ENCODE peak calls at places on chromosomes 6 and 20, in seven cellular contexts. One of them, this sample, is unnamed.

GRCh38 chr6:154951400-154952200 is 43.5 kb upstream of the TIAM2 start:
- DNase-seq in sigmoid colon: no peak
- DNase-seq in thoracic aorta: no peak
- DNase-seq in AG10803: no peak
- DNase-seq in CD8-positive, alpha-beta T cell: peak
- DNase-seq in fibroblast of mammary gland: no peak
- DNase-seq in stomach: no peak
- DNase-seq in this sample: no peak

GRCh38 chr20:39880890-39881289 is 808.1 kb downstream of the MAFB start:
- DNase-seq in stomach: no peak
- DNase-seq in AG10803: peak
- DNase-seq in sigmoid colon: no peak
- DNase-seq in fibroblast of mammary gland: peak
- DNase-seq in CD8-positive, alpha-beta T cell: no peak
- DNase-seq in thoracic aorta: no peak
- DNase-seq in this sample: no peak

GRCh38 chr20:48175261-48175660 is 390.0 kb upstream of the SULF2 start:
- DNase-seq in fibroblast of mammary gland: no peak
- DNase-seq in thoracic aorta: no peak
- DNase-seq in sigmoid colon: no peak
- DNase-seq in stomach: no peak
- DNase-seq in AG10803: no peak
- DNase-seq in CD8-positive, alpha-beta T cell: no peak
- DNase-seq in this sample: no peak

GRCh38 chr6:148435386-148435785 is 92.7 kb downstream of the SASH1 start:
- DNase-seq in fibroblast of mammary gland: peak
- DNase-seq in thoracic aorta: no peak
- DNase-seq in stomach: no peak
- DNase-seq in AG10803: peak
- DNase-seq in sigmoid colon: no peak
- DNase-seq in CD8-positive, alpha-beta T cell: no peak
- DNase-seq in this sample: no peak

GRCh38 chr20:39607124-39607523 is 645.0 kb downstream of the DHX35 start:
- DNase-seq in thoracic aorta: no peak
- DNase-seq in fibroblast of mammary gland: peak
- DNase-seq in CD8-positive, alpha-beta T cell: no peak
- DNase-seq in AG10803: peak
- DNase-seq in sigmoid colon: no peak
- DNase-seq in stomach: no peak
- DNase-seq in this sample: no peak

GRCh38 chr6:149935246-149935645 is 6.6 kb upstream of the ULBP2 start:
- DNase-seq in fibroblast of mammary gland: peak
- DNase-seq in sigmoid colon: no peak
- DNase-seq in AG10803: peak
- DNase-seq in CD8-positive, alpha-beta T cell: no peak
- DNase-seq in stomach: no peak
- DNase-seq in thoracic aorta: no peak
- DNase-seq in this sample: no peak

GRCh38 chr20:37977786-37978185 is 55.5 kb downstream of the TTI1 start:
- DNase-seq in thoracic aorta: no peak
- DNase-seq in CD8-positive, alpha-beta T cell: no peak
- DNase-seq in AG10803: no peak
- DNase-seq in stomach: no peak
- DNase-seq in fibroblast of mammary gland: no peak
- DNase-seq in sigmoid colon: no peak
- DNase-seq in this sample: no peak

GRCh38 chr6:47303383-47303782 is 6.3 kb downstream of the TNFRSF21 start:
- DNase-seq in stomach: no peak
- DNase-seq in thoracic aorta: no peak
- DNase-seq in sigmoid colon: no peak
- DNase-seq in AG10803: no peak
- DNase-seq in CD8-positive, alpha-beta T cell: no peak
- DNase-seq in fibroblast of mammary gland: no peak
- DNase-seq in this sample: no peak

GRCh38 chr6:42979523-42980177 is 669 bp upstream of the PEX6 start:
- DNase-seq in sigmoid colon: no peak
- DNase-seq in fibroblast of mammary gland: peak
- DNase-seq in stomach: no peak
- DNase-seq in AG10803: peak
- DNase-seq in thoracic aorta: no peak
- DNase-seq in CD8-positive, alpha-beta T cell: peak
- DNase-seq in this sample: no peak

GRCh38 chr6:5082487-5083306 is 2.4 kb upstream of the PPP1R3G start:
- DNase-seq in thoracic aorta: no peak
- DNase-seq in AG10803: peak
- DNase-seq in fibroblast of mammary gland: peak
- DNase-seq in sigmoid colon: no peak
- DNase-seq in stomach: no peak
- DNase-seq in CD8-positive, alpha-beta T cell: no peak
- DNase-seq in this sample: no peak

GRCh38 chr6:5515200-5515599 is 253.9 kb downstream of the FARS2 start:
- DNase-seq in AG10803: no peak
- DNase-seq in thoracic aorta: no peak
- DNase-seq in CD8-positive, alpha-beta T cell: no peak
- DNase-seq in stomach: no peak
- DNase-seq in fibroblast of mammary gland: no peak
- DNase-seq in sigmoid colon: no peak
- DNase-seq in this sample: no peak

GRCh38 chr6:16244869-16245451 is 6.6 kb downstream of the GMPR start:
- DNase-seq in CD8-positive, alpha-beta T cell: no peak
- DNase-seq in stomach: no peak
- DNase-seq in thoracic aorta: no peak
- DNase-seq in AG10803: no peak
- DNase-seq in fibroblast of mammary gland: no peak
- DNase-seq in sigmoid colon: no peak
- DNase-seq in this sample: no peak

GRCh38 chr6:11909696-11910132 is 102.4 kb upstream of the HIVEP1 start:
- DNase-seq in sigmoid colon: no peak
- DNase-seq in fibroblast of mammary gland: peak
- DNase-seq in thoracic aorta: no peak
- DNase-seq in AG10803: peak
- DNase-seq in stomach: no peak
- DNase-seq in CD8-positive, alpha-beta T cell: no peak
- DNase-seq in this sample: no peak

GRCh38 chr6:128202169-128202765 is 301.4 kb upstream of the THEMIS start:
- DNase-seq in CD8-positive, alpha-beta T cell: no peak
- DNase-seq in sigmoid colon: no peak
- DNase-seq in fibroblast of mammary gland: no peak
- DNase-seq in AG10803: no peak
- DNase-seq in stomach: no peak
- DNase-seq in thoracic aorta: no peak
- DNase-seq in this sample: no peak

GRCh38 chr20:36543187-36544133 is 2.1 kb downstream of the MYL9 start:
- DNase-seq in stomach: no peak
- DNase-seq in thoracic aorta: peak
- DNase-seq in CD8-positive, alpha-beta T cell: no peak
- DNase-seq in fibroblast of mammary gland: peak
- DNase-seq in sigmoid colon: peak
- DNase-seq in AG10803: peak
- DNase-seq in this sample: no peak

GRCh38 chr6:41527721-41528408 is 18.3 kb upstream of the FOXP4 start:
- DNase-seq in CD8-positive, alpha-beta T cell: no peak
- DNase-seq in stomach: peak
- DNase-seq in AG10803: peak
- DNase-seq in thoracic aorta: no peak
- DNase-seq in sigmoid colon: no peak
- DNase-seq in fibroblast of mammary gland: peak
- DNase-seq in this sample: no peak

GRCh38 chr6:82331031-82331773 is 32.4 kb upstream of the TPBG start:
- DNase-seq in thoracic aorta: no peak
- DNase-seq in CD8-positive, alpha-beta T cell: no peak
- DNase-seq in sigmoid colon: no peak
- DNase-seq in AG10803: peak
- DNase-seq in stomach: no peak
- DNase-seq in fibroblast of mammary gland: peak
- DNase-seq in this sample: no peak

GRCh38 chr6:4346659-4347333 is 211.4 kb upstream of the ECI2 start:
- DNase-seq in AG10803: no peak
- DNase-seq in stomach: no peak
- DNase-seq in thoracic aorta: no peak
- DNase-seq in sigmoid colon: no peak
- DNase-seq in fibroblast of mammary gland: no peak
- DNase-seq in CD8-positive, alpha-beta T cell: no peak
- DNase-seq in this sample: no peak

GRCh38 chr6:148818939-148819575 is 72.2 kb downstream of the UST start:
- DNase-seq in fibroblast of mammary gland: peak
- DNase-seq in CD8-positive, alpha-beta T cell: no peak
- DNase-seq in sigmoid colon: no peak
- DNase-seq in thoracic aorta: no peak
- DNase-seq in stomach: no peak
- DNase-seq in AG10803: no peak
- DNase-seq in this sample: no peak

GRCh38 chr6:43936476-43936875 is 166.5 kb downstream of the VEGFA start:
- DNase-seq in CD8-positive, alpha-beta T cell: no peak
- DNase-seq in sigmoid colon: peak
- DNase-seq in stomach: no peak
- DNase-seq in AG10803: no peak
- DNase-seq in fibroblast of mammary gland: no peak
- DNase-seq in thoracic aorta: no peak
- DNase-seq in this sample: no peak

GRCh38 chr6:145878591-145879295 is 64.1 kb upstream of the FBXO30 start:
- DNase-seq in CD8-positive, alpha-beta T cell: no peak
- DNase-seq in thoracic aorta: no peak
- DNase-seq in sigmoid colon: no peak
- DNase-seq in AG10803: peak
- DNase-seq in stomach: no peak
- DNase-seq in fibroblast of mammary gland: peak
- DNase-seq in this sample: no peak

GRCh38 chr20:14830466-14830865 is 493.1 kb upstream of the FLRT3 start:
- DNase-seq in sigmoid colon: no peak
- DNase-seq in stomach: no peak
- DNase-seq in thoracic aorta: no peak
- DNase-seq in AG10803: no peak
- DNase-seq in CD8-positive, alpha-beta T cell: no peak
- DNase-seq in fibroblast of mammary gland: no peak
- DNase-seq in this sample: no peak

GRCh38 chr20:46025376-46025783 is 3.6 kb upstream of the SLC12A5 start:
- DNase-seq in CD8-positive, alpha-beta T cell: no peak
- DNase-seq in AG10803: no peak
- DNase-seq in fibroblast of mammary gland: no peak
- DNase-seq in stomach: no peak
- DNase-seq in sigmoid colon: no peak
- DNase-seq in thoracic aorta: no peak
- DNase-seq in this sample: no peak

DNA sequence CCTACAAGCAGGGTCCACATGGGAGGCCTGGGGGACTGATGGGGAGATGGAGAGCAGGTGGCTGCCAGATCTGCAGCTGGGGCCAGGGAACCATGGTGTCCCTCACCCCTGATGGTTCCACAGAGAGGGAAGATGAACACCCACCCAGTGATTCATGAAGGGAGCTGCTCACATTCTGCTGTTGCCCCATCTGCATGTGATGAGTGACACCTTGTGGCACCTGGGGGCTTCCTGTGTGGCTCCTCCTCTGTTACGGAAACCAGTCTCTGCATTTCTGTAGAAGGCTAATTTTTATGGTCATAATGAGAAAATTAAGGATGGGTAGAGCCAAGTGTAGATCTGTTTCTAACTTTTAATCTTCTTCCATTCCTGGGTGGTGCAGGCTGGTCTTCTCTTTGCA is 217.1 kb downstream of the SMOC2 start:
- DNase-seq in thoracic aorta: no peak
- DNase-seq in AG10803: no peak
- DNase-seq in sigmoid colon: peak
- DNase-seq in stomach: no peak
- DNase-seq in fibroblast of mammary gland: no peak
- DNase-seq in CD8-positive, alpha-beta T cell: no peak
- DNase-seq in this sample: no peak
- TF ChIP-seq CTCF in thoracic aorta: no peak
- TF ChIP-seq CTCF in AG10803: no peak
- TF ChIP-seq CTCF in sigmoid colon: no peak
- TF ChIP-seq CTCF in stomach: no peak
- TF ChIP-seq CTCF in fibroblast of mammary gland: no peak
- TF ChIP-seq CTCF in CD8-positive, alpha-beta T cell: no peak
- TF ChIP-seq CTCF in this sample: peak

GRCh38 chr20:53738945-53739798 is 145.5 kb upstream of the ZNF217 start:
- DNase-seq in fibroblast of mammary gland: no peak
- DNase-seq in stomach: no peak
- DNase-seq in CD8-positive, alpha-beta T cell: no peak
- DNase-seq in AG10803: peak
- DNase-seq in thoracic aorta: no peak
- DNase-seq in sigmoid colon: no peak
- DNase-seq in this sample: no peak
- H3K4me3 ChIP-seq in fibroblast of mammary gland: no peak
- H3K4me3 ChIP-seq in stomach: no peak
- H3K4me3 ChIP-seq in CD8-positive, alpha-beta T cell: no peak
- H3K4me3 ChIP-seq in AG10803: peak
- H3K4me3 ChIP-seq in thoracic aorta: no peak
- H3K4me3 ChIP-seq in sigmoid colon: no peak
- H3K4me3 ChIP-seq in this sample: peak

DNA sequence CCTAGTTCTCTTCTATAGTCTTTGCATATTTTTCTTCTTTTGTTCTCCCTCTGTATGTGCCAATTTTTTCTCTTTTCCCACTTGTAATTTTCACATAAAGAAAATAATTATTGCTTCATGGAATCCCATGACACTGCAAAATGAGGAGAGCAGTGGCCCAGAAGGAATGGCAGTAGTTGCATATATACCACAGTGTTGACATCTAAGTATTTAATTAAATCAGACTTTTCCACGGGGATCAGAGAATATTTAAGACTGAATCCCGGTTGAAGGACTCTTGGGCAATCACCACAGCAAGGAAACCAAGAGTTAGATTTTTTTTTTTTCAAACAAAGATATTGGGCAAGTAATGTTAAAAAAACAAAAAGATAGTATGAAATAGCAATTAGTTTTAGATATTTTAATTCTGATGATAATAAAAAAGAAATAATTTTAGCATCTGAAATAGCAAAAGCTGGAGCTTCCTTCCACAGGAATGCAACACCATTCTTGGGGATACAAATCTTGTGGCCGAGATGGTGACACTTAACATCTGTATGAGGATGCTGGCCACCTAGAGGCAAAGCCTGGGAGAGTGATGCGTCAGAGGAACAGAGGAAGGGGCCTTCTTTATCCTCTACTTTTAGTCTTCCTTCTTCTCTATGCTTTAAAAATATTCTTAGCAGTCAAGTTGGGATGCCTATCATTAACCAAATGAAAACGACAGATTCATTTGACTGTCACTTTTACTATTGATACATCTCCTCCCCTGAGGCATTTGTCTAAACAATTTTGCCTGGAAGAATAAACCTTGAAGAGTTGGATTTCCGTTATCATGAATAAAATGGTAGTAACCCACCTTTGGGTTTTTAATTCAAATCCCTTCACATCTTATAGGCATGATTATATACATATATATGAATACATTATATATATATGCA is 356.2 kb downstream of the GJA1 start:
- DNase-seq in stomach: no peak
- DNase-seq in AG10803: peak
- DNase-seq in CD8-positive, alpha-beta T cell: no peak
- DNase-seq in fibroblast of mammary gland: peak
- DNase-seq in thoracic aorta: no peak
- DNase-seq in sigmoid colon: no peak
- DNase-seq in this sample: no peak
- TF ChIP-seq CTCF in stomach: no peak
- TF ChIP-seq CTCF in AG10803: peak
- TF ChIP-seq CTCF in CD8-positive, alpha-beta T cell: no peak
- TF ChIP-seq CTCF in fibroblast of mammary gland: peak
- TF ChIP-seq CTCF in thoracic aorta: no peak
- TF ChIP-seq CTCF in sigmoid colon: no peak
- TF ChIP-seq CTCF in this sample: peak

GRCh38 chr6:87799651-87800050 is 97.6 kb upstream of the AKIRIN2 start:
- DNase-seq in thoracic aorta: no peak
- DNase-seq in fibroblast of mammary gland: no peak
- DNase-seq in stomach: no peak
- DNase-seq in AG10803: no peak
- DNase-seq in sigmoid colon: no peak
- DNase-seq in CD8-positive, alpha-beta T cell: no peak
- DNase-seq in this sample: no peak
- H3K4me3 ChIP-seq in thoracic aorta: no peak
- H3K4me3 ChIP-seq in fibroblast of mammary gland: no peak
- H3K4me3 ChIP-seq in stomach: no peak
- H3K4me3 ChIP-seq in AG10803: no peak
- H3K4me3 ChIP-seq in sigmoid colon: no peak
- H3K4me3 ChIP-seq in CD8-positive, alpha-beta T cell: no peak
- H3K4me3 ChIP-seq in this sample: no peak

This sample was measured in LNCaP clone FGC.